ENCODE peak calls at places on chromosomes 11 and 22, in four cellular contexts. W, V, G and N are unnamed samples.

GRCh38 chr11:64086263-64086938 is 50.7 kb downstream of the FLRT1 start:
- DNase-seq in G (no peak), V (no peak), W (peak), N (no peak)

GRCh38 chr11:28621648-28622215 is 513.5 kb downstream of the METTL15 start:
- DNase-seq in V (no peak), G (peak), W (no peak), N (no peak)

GRCh38 chr22:38106814-38107578 is 3.5 kb downstream of the BAIAP2L2 start:
- DNase-seq in V (no peak), W (no peak), G (no peak), N (no peak)

GRCh38 chr11:66284526-66285078 is 4.3 kb downstream of the YIF1A start:
- DNase-seq in G (no peak), W (no peak), V (no peak), N (no peak)

GRCh38 chr11:133164986-133165385 is 367.3 kb downstream of the OPCML start:
- DNase-seq in W (no peak), V (no peak), G (no peak), N (no peak)

GRCh38 chr11:87353904-87354303 is 316.2 kb downstream of the TMEM135 start:
- DNase-seq in G (no peak), V (no peak), W (no peak), N (no peak)

GRCh38 chr11:124873980-124874379 is 8.7 kb downstream of the ROBO3 start:
- DNase-seq in V (no peak), G (no peak), W (no peak), N (no peak)

GRCh38 chr22:20009582-20010306 is 6.9 kb downstream of the ARVCF start:
- DNase-seq in V (no peak), G (no peak), W (peak), N (no peak)

GRCh38 chr11:116420770-116421528 is 351.8 kb downstream of the BUD13 start:
- DNase-seq in V (no peak), W (no peak), G (peak), N (no peak)

GRCh38 chr11:106276859-106277436 is 199.5 kb downstream of the AASDHPPT start:
- DNase-seq in W (no peak), V (no peak), G (no peak), N (no peak)

GRCh38 chr11:123594921-123595320 is 59.5 kb downstream of the SCN3B start:
- DNase-seq in V (no peak), G (no peak), W (no peak), N (no peak)

GRCh38 chr11:24697722-24698121 is 200.9 kb downstream of the LUZP2 start:
- DNase-seq in V (no peak), W (no peak), G (peak), N (no peak)

GRCh38 chr22:19943665-19944026 is 2.0 kb upstream of the TXNRD2 start:
- DNase-seq in W (no peak), V (peak), G (peak), N (no peak)

GRCh38 chr11:124669193-124669592 is 4.3 kb downstream of the SIAE start:
- DNase-seq in G (peak), W (no peak), V (peak), N (peak)

GRCh38 chr22:30305519-30305905 is 16.2 kb upstream of the CASTOR1 start:
- DNase-seq in V (peak), G (no peak), W (peak), N (peak)

GRCh38 chr22:47310601-47311000 is 548.2 kb downstream of the TBC1D22A start:
- DNase-seq in V (no peak), G (no peak), W (no peak), N (no peak)

GRCh38 chr22:50507421-50507990 is at the start of gene LMF2:
- DNase-seq in W (peak), G (peak), V (no peak), N (peak)

GRCh38 chr11:78000193-78000592 is 5.7 kb upstream of the INTS4 start:
- DNase-seq in G (peak), W (no peak), V (peak), N (peak)

GRCh38 chr11:113142508-113142907 is 171.9 kb upstream of the TTC12 start:
- DNase-seq in W (no peak), G (no peak), V (no peak), N (no peak)

GRCh38 chr22:26169312-26170111 is at the start of gene SEZ6L:
- DNase-seq in G (no peak), V (no peak), W (peak), N (peak)

GRCh38 chr11:57800444-57801184 is 39.0 kb downstream of the CTNND1 start:
- DNase-seq in G (peak), W (no peak), V (peak), N (peak)

GRCh38 chr11:123601136-123601535 is 53.3 kb downstream of the SCN3B start:
- DNase-seq in V (no peak), G (peak), W (no peak), N (no peak)

GRCh38 chr11:34447044-34447443 is 8.3 kb downstream of the CAT start:
- DNase-seq in G (no peak), W (no peak), V (no peak), N (no peak)

GRCh38 chr22:44918166-44918924 is 91.5 kb downstream of the PHF21B start:
- DNase-seq in W (peak), V (no peak), G (no peak), N (no peak)

GRCh38 chr11:10906521-10906920 is 48.7 kb upstream of the ZBED5 start:
- DNase-seq in W (no peak), G (peak), V (no peak), N (no peak)

GRCh38 chr22:20749453-20749852 is 24.5 kb upstream of the SERPIND1 start:
- DNase-seq in G (no peak), W (no peak), V (no peak), N (no peak)

GRCh38 chr11:57083641-57084385 is 95.1 kb downstream of the OR5AK2 start:
- DNase-seq in G (no peak), V (no peak), W (no peak), N (no peak)

GRCh38 chr11:41206388-41206787 is 253.1 kb downstream of the LRRC4C start:
- DNase-seq in V (no peak), G (no peak), W (no peak), N (no peak)
- TF ChIP-seq CTCF in V (no peak), G (no peak), W (no peak), N (no peak)

GRCh38 chr22:22799561-22799960 is 88.1 kb upstream of the IGLL5 start:
- DNase-seq in G (no peak), V (no peak), W (no peak), N (no peak)

GRCh38 chr22:22798716-22799115 is 88.9 kb upstream of the IGLL5 start:
- DNase-seq in W (no peak), V (no peak), G (no peak), N (no peak)

GRCh38 chr22:22800716-22801115 is 86.9 kb upstream of the IGLL5 start:
- DNase-seq in W (no peak), V (no peak), G (no peak), N (no peak)

GRCh38 chr22:22803285-22803853 is 84.2 kb upstream of the IGLL5 start:
- DNase-seq in G (no peak), W (no peak), V (no peak), N (no peak)

DNA sequence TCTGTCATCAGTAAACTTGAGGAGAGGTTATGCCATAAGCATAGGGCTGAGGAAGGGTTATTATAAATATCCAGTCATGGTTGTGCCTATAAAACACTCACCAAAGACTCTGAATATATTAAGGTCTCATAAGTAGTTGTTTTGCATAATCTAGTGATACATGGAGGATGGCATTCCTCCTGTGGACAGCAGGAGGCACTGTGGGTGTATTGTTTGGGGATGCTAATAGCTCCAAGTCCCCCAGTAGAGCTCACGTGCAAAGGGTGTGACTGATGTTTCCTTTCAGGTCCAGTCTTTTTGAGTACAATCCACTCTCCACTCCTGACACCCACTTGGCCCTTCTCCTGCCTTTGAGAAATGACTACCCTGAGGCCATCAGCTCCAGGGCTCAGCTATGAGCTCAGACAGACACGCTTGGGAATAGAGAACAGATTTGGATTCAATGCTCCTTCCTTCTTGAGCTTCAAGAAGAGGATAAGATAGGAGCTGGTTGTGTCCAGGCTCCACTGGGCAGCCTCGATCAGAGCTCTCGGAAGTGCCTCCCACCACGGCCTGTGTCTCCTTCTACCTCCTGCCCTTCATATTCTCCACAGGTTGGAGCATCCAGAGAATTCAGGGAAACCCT is 85.2 kb upstream of the IGLL5 start:
- DNase-seq in G (no peak), W (no peak), V (peak), N (no peak)
- TF ChIP-seq CTCF in G (no peak), W (no peak), V (peak), N (no peak)

GRCh38 chr11:20601221-20601914 is 2.0 kb downstream of the SLC6A5 start:
- DNase-seq in V (no peak), W (no peak), G (no peak), N (no peak)
- TF ChIP-seq CTCF in V (no peak), W (no peak), G (no peak), N (no peak)

DNA sequence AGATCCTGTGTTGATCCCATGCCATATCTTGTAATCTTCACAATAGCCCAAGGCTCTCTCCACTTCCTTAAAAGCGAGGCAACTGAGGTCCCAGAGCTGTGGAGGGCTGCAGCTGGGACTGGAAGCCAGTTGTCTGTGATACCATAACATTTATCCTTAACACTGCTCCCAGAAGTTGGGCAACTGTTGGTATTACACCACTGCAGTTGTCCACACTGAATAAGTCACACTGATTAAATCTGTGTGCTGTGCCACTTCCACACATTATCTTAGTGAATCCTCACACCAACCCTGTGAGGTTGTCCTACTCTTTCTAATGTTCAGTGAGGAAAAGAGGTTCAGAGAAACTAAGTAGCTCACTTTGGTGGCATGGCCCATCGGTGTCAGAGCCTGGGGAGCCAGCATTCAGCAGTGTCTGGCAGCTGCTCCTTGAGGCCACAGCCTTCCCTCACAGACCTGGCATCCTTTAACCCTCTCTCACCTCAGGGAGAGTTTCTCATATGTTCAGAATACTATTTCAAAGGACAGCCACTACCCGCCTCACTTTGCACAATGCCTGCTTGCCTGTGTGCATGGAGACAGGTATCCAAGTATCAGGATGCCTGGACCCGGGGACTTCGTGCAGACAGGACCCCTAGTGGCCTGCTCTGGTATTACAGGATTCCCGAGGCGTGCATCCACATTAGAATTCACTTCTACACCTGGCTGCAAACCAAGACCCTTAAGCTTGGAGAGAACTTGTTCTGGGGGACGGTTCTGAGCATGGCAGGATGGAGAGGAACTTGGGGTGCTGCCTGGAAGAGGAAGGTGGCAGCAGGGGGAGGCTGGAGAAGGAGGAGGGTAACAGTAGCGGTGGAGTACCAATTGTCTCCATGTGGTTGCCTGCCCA is 221.9 kb upstream of the TBCEL start:
- DNase-seq in V (peak), G (peak), W (no peak), N (peak)
- TF ChIP-seq CTCF in V (peak), G (peak), W (peak), N (peak)

DNA sequence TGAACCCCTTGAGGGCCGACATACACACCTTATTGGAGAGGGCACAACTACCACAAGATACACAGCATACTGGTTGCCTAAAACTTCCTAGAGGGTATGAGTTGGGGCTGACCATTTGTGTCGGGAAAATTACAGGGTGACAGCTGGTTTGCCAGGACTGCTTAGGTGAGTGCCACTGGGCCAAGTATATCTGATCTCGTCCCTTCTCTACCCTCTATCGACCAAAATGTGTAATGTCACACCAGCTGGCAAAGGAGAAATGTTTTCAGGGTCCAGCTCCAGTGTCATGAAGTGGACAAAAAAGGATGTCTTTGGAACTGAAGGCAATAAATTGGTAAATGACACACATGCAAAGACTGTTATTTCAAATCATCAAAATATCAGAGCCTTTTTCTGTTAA is 126.1 kb downstream of the PGR start:
- DNase-seq in V (no peak), W (no peak), G (no peak), N (no peak)
- TF ChIP-seq CTCF in V (peak), W (no peak), G (no peak), N (peak)

DNA sequence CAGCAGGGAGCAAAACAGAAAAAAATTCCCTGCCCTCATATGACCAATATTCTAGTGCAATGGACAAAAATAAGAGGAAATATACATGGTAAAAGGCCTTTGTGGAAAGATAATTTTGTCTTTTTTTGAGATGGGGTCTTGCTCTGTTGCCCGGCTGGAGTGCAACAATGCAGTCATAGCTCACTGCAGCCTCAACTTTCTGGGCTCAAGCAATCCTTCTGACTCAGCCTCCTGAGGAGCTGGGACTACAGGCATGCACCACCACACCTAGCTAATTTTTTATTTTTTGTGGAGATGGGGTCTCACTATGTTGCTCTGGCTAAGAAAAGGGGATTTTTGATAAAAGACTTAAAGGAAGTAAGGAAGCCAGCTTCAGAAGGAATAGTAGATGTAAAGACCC is 25.7 kb upstream of the DDX10 start:
- DNase-seq in W (no peak), G (no peak), V (no peak), N (no peak)
- TF ChIP-seq CTCF in W (no peak), G (no peak), V (no peak), N (no peak)